ENCODE peak calls at places on chromosomes 1 and 21, in eight cellular contexts. O is astrocyte of the cerebellum, I is pancreas, Q is lung, K is GM10248, D is fibroblast of mammary gland, G is lower lobe of right lung, H is fibroblast of lung. M is an unnamed sample.

GRCh38 chr1:245673920-245674414 is 519.2 kb downstream of the KIF26B start:
- DNase-seq in O (no peak), I (no peak), Q (no peak), K (no peak), D (peak), G (no peak), H (peak), M (no peak)

GRCh38 chr1:34268311-34269042 is 91.8 kb downstream of the C1orf94 start:
- DNase-seq in O (peak), I (no peak), Q (peak), K (no peak), D (peak), G (no peak), H (no peak), M (no peak)

GRCh38 chr1:240258910-240259309 is 167.2 kb downstream of the FMN2 start:
- DNase-seq in O (peak), I (no peak), Q (no peak), K (no peak), D (peak), G (no peak), H (peak), M (no peak)

GRCh38 chr1:1602941-1603506 is 3.1 kb upstream of the FNDC10 start:
- DNase-seq in O (no peak), I (no peak), Q (no peak), K (no peak), D (no peak), G (no peak), H (no peak), M (no peak)

GRCh38 chr1:61116421-61116820 is 34.1 kb downstream of the NFIA start:
- DNase-seq in O (no peak), I (no peak), Q (no peak), K (no peak), D (peak), G (no peak), H (no peak), M (no peak)

GRCh38 chr1:209484429-209484828 is 99.1 kb upstream of the CAMK1G start:
- DNase-seq in O (no peak), I (no peak), Q (no peak), K (no peak), D (no peak), G (no peak), H (no peak), M (no peak)

GRCh38 chr1:25922633-25923567 is 16.7 kb upstream of the STMN1 start:
- DNase-seq in O (no peak), I (peak), Q (peak), K (peak), D (no peak), G (peak), H (peak), M (peak)

GRCh38 chr1:48841945-48842344 is 65.3 kb upstream of the BEND5 start:
- DNase-seq in O (no peak), I (no peak), Q (no peak), K (no peak), D (no peak), G (no peak), H (no peak), M (no peak)

GRCh38 chr1:208219659-208220282 is 24.4 kb downstream of the PLXNA2 start:
- DNase-seq in O (no peak), I (no peak), Q (no peak), K (no peak), D (peak), G (peak), H (peak), M (no peak)

GRCh38 chr1:18681423-18681835 is 50.8 kb downstream of the PAX7 start:
- DNase-seq in O (no peak), I (no peak), Q (peak), K (peak), D (peak), G (no peak), H (no peak), M (peak)

GRCh38 chr1:46072975-46073374 is 59.5 kb downstream of the PIK3R3 start:
- DNase-seq in O (no peak), I (no peak), Q (no peak), K (no peak), D (peak), G (no peak), H (no peak), M (no peak)

GRCh38 chr21:16082038-16082816 is 352.4 kb downstream of the USP25 start:
- DNase-seq in O (no peak), I (no peak), Q (no peak), K (no peak), D (peak), G (no peak), H (peak), M (no peak)

GRCh38 chr1:15852828-15853302 is 5.4 kb downstream of the SPEN start:
- DNase-seq in O (no peak), I (no peak), Q (no peak), K (no peak), D (no peak), G (no peak), H (no peak), M (no peak)

GRCh38 chr1:201385299-201385891 is 7.9 kb upstream of the TNNT2 start:
- DNase-seq in O (no peak), I (peak), Q (peak), K (peak), D (peak), G (peak), H (no peak), M (peak)

GRCh38 chr1:192969091-192969490 is 90.1 kb downstream of the UCHL5 start:
- DNase-seq in O (no peak), I (no peak), Q (no peak), K (no peak), D (peak), G (no peak), H (no peak), M (no peak)

GRCh38 chr1:206668874-206669410 is 15.8 kb upstream of the MAPKAPK2 start:
- DNase-seq in O (no peak), I (no peak), Q (no peak), K (no peak), D (no peak), G (no peak), H (no peak), M (no peak)

GRCh38 chr1:61079898-61080336 is 2.4 kb upstream of the NFIA start:
- DNase-seq in O (no peak), I (peak), Q (peak), K (no peak), D (peak), G (peak), H (peak), M (no peak)

GRCh38 chr1:209646558-209646957 is 5.7 kb downstream of the LAMB3 start:
- DNase-seq in O (no peak), I (no peak), Q (no peak), K (no peak), D (peak), G (no peak), H (peak), M (no peak)

GRCh38 chr1:1947493-1947892 is 28.4 kb upstream of the TMEM52 start:
- DNase-seq in O (no peak), I (peak), Q (peak), K (no peak), D (no peak), G (peak), H (no peak), M (no peak)

GRCh38 chr1:11833900-11834299 is 13.7 kb downstream of the NPPA start:
- DNase-seq in O (no peak), I (no peak), Q (no peak), K (no peak), D (no peak), G (no peak), H (no peak), M (no peak)
- TF ChIP-seq CTCF in O (no peak), I (no peak), Q (no peak), K (no peak), D (no peak), G (no peak), H (no peak), M (no peak)

GRCh38 chr21:45227735-45228134 is 60.0 kb downstream of the POFUT2 start:
- DNase-seq in O (no peak), I (no peak), Q (no peak), K (no peak), D (no peak), G (no peak), H (no peak), M (no peak)
- TF ChIP-seq CTCF in O (peak), I (no peak), Q (no peak), K (no peak), D (no peak), G (no peak), H (no peak), M (no peak)

DNA sequence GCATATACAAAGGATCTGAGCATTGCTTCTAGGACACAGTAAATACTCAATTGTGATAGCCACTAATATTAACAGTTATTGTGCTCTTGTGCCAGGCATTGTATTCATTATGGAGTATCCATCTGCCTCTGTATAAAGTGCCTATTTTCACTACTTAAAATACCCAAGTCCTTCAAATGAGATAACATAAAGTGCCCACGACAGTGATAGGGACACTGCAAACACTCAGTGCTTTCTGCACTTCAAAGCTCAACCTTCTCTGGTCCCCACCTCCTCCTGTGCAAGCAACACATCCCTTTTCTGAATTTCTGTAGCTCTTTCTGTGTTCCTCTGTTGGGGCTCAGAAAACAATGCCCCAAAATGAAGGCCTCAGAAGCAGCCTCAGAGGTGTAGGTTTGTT is 6.6 kb upstream of the DDAH1 start:
- DNase-seq in O (no peak), I (no peak), Q (no peak), K (no peak), D (no peak), G (no peak), H (no peak), M (no peak)
- TF ChIP-seq CTCF in O (no peak), I (no peak), Q (no peak), K (no peak), D (no peak), G (no peak), H (no peak), M (no peak)

GRCh38 chr1:215529111-215529510 is 38.0 kb upstream of the KCTD3 start:
- DNase-seq in O (no peak), I (no peak), Q (no peak), K (no peak), D (peak), G (no peak), H (no peak), M (no peak)

GRCh38 chr1:215526147-215526845 is 40.8 kb upstream of the KCTD3 start:
- DNase-seq in O (peak), I (no peak), Q (no peak), K (peak), D (peak), G (no peak), H (peak), M (no peak)

GRCh38 chr1:215523906-215524305 is 43.2 kb upstream of the KCTD3 start:
- DNase-seq in O (no peak), I (no peak), Q (no peak), K (no peak), D (peak), G (no peak), H (peak), M (no peak)

GRCh38 chr1:215529571-215529970 is 37.5 kb upstream of the KCTD3 start:
- DNase-seq in O (no peak), I (no peak), Q (no peak), K (no peak), D (no peak), G (no peak), H (no peak), M (no peak)

DNA sequence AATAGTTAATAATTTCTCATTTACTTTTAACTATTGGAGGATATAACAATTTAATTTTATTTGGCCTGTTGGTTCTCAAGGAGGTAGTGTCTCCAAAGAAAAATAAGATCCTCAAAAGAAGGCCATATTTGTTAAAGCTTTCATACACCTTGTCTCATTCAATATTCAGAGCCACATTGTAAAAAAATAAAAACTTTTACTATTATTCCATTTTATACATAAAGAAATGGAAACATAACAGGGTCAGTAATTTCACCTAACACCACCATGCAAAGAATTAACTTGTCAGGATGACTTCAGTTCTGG is 40.3 kb upstream of the KCTD3 start:
- DNase-seq in O (no peak), I (no peak), Q (no peak), K (no peak), D (no peak), G (no peak), H (no peak), M (no peak)
- TF ChIP-seq CTCF in O (no peak), I (no peak), Q (no peak), K (no peak), D (no peak), G (no peak), H (no peak), M (peak)

GRCh38 chr1:119449964-119450363 is 35.0 kb downstream of the HSD3B2 start:
- DNase-seq in O (no peak), I (no peak), Q (no peak), K (no peak), D (peak), G (no peak), H (no peak), M (no peak)
- TF ChIP-seq CTCF in O (no peak), I (no peak), Q (no peak), K (no peak), D (no peak), G (no peak), H (no peak), M (no peak)

DNA sequence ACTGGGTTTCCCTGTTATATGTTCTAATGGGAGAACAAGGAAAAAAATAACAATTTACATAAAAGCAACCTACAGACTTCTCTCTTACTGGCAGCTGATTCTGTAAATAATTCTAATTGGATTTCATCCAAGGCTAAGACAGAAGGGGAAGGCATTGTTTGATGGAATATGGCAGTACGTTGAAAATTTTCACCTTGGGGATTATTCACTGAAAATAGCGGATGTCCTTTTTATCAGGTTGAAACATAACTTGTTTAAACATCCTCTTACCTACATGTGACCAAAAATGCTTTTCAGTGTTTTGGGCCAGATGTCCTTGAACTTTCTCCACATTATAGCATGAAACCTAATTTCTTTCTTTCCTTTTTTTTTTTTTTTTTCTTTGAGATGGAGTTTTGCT is 24.9 kb downstream of the TSNAX start:
- DNase-seq in O (no peak), I (no peak), Q (no peak), K (no peak), D (no peak), G (no peak), H (no peak), M (no peak)
- TF ChIP-seq CTCF in O (no peak), I (no peak), Q (no peak), K (no peak), D (no peak), G (no peak), H (no peak), M (no peak)

GRCh38 chr1:159199901-159200300 is 4.8 kb upstream of the ACKR1 start:
- DNase-seq in O (no peak), I (no peak), Q (no peak), K (no peak), D (no peak), G (no peak), H (no peak), M (no peak)
- TF ChIP-seq CTCF in O (no peak), I (no peak), Q (no peak), K (no peak), D (no peak), G (no peak), H (no peak), M (no peak)

M was measured in activated CD8-positive, alpha-beta T cell treated with anti-CD3 and anti-CD28 coated beads for 36 hours.